ENCODE peak calls at places on chromosome 9, in seven cellular contexts. Y is lower leg skin; V is mesenchymal stem cell; M is stimulated activated CD8-positive, alpha-beta memory T cell treated with anti-CD3 and anti-CD28 coated beads, Interleukin-15, amount 100 ng/mL, for 4 hours; Z is NCI-H1417; X is cardiac muscle cell; J is endothelial cell. W is an unnamed sample.

GRCh38 chr9:96484521-96484931 is 34.6 kb downstream of the HABP4 start:
- DNase-seq in Y (no peak), V (no peak), M (no peak), Z (no peak), X (no peak), J (no peak), W (no peak)

GRCh38 chr9:133029994-133030316 is 842 bp upstream of the GTF3C5 start:
- DNase-seq in Y (no peak), V (no peak), M (no peak), Z (no peak), X (no peak), J (no peak), W (no peak)

GRCh38 chr9:127426756-127427155 is 2.6 kb downstream of the ZNF79 start:
- DNase-seq in Y (no peak), V (no peak), M (no peak), Z (no peak), X (no peak), J (no peak), W (no peak)

GRCh38 chr9:98222885-98223640 is 30.6 kb upstream of the CORO2A start:
- DNase-seq in Y (no peak), V (peak), M (no peak), Z (no peak), X (peak), J (no peak), W (peak)

GRCh38 chr9:110340306-110340705 is 2.6 kb upstream of the TXNDC8 start:
- DNase-seq in Y (no peak), V (no peak), M (no peak), Z (no peak), X (peak), J (peak), W (no peak)

GRCh38 chr9:14692918-14693861 is at the start of gene ZDHHC21:
- DNase-seq in Y (peak), V (peak), M (peak), Z (peak), X (peak), J (peak), W (peak)

GRCh38 chr9:81604306-81605153 is 84.8 kb downstream of the TLE1 start:
- DNase-seq in Y (peak), V (peak), M (no peak), Z (no peak), X (no peak), J (no peak), W (no peak)

GRCh38 chr9:120742951-120743416 is 28.7 kb upstream of the MEGF9 start:
- DNase-seq in Y (no peak), V (peak), M (no peak), Z (no peak), X (peak), J (no peak), W (no peak)

GRCh38 chr9:37423508-37423907 is 1.0 kb downstream of the GRHPR start:
- DNase-seq in Y (no peak), V (no peak), M (no peak), Z (no peak), X (no peak), J (no peak), W (no peak)

GRCh38 chr9:4828776-4829175 is 36.0 kb downstream of the RCL1 start:
- DNase-seq in Y (no peak), V (peak), M (no peak), Z (no peak), X (peak), J (no peak), W (no peak)

GRCh38 chr9:111287127-111287526 is 42.9 kb downstream of the OR2K2 start:
- DNase-seq in Y (no peak), V (peak), M (no peak), Z (no peak), X (peak), J (no peak), W (no peak)

GRCh38 chr9:77085416-77085815 is 66.0 kb downstream of the FOXB2 start:
- DNase-seq in Y (no peak), V (no peak), M (no peak), Z (no peak), X (no peak), J (no peak), W (no peak)

GRCh38 chr9:116490321-116490720 is 196.8 kb upstream of the TRIM32 start:
- DNase-seq in Y (no peak), V (peak), M (no peak), Z (no peak), X (no peak), J (no peak), W (no peak)

GRCh38 chr9:105293408-105293807 is 49.0 kb downstream of the SLC44A1 start:
- DNase-seq in Y (no peak), V (no peak), M (no peak), Z (no peak), X (no peak), J (no peak), W (no peak)

GRCh38 chr9:123008909-123009308 is 24.6 kb upstream of the GPR21 start:
- DNase-seq in Y (no peak), V (no peak), M (no peak), Z (no peak), X (no peak), J (no peak), W (no peak)

GRCh38 chr9:18427691-18428090 is 46.3 kb upstream of the ADAMTSL1 start:
- DNase-seq in Y (no peak), V (no peak), M (no peak), Z (no peak), X (no peak), J (no peak), W (no peak)

GRCh38 chr9:125650271-125650737 is 56.7 kb downstream of the MAPKAP1 start:
- DNase-seq in Y (no peak), V (peak), M (no peak), Z (no peak), X (peak), J (no peak), W (no peak)

GRCh38 chr9:90964101-90965020 is 162.7 kb downstream of the SYK start:
- DNase-seq in Y (peak), V (peak), M (no peak), Z (no peak), X (peak), J (no peak), W (no peak)

GRCh38 chr9:35350827-35351549 is 138.9 kb upstream of the RUSC2 start:
- DNase-seq in Y (no peak), V (peak), M (no peak), Z (no peak), X (peak), J (no peak), W (no peak)

GRCh38 chr9:86731511-86731993 is 215.8 kb downstream of the GAS1 start:
- DNase-seq in Y (no peak), V (no peak), M (no peak), Z (no peak), X (peak), J (no peak), W (no peak)

GRCh38 chr9:137082222-137082924 is 4.4 kb upstream of the MAN1B1 start:
- DNase-seq in Y (no peak), V (no peak), M (no peak), Z (no peak), X (no peak), J (no peak), W (no peak)

GRCh38 chr9:121369595-121370265 is at the start of gene STOM:
- DNase-seq in Y (peak), V (peak), M (peak), Z (peak), X (peak), J (no peak), W (peak)

GRCh38 chr9:116377179-116377790 is 223.7 kb downstream of the PAPPA start:
- DNase-seq in Y (no peak), V (peak), M (no peak), Z (no peak), X (peak), J (no peak), W (no peak)

GRCh38 chr9:5111696-5112095 is 73.7 kb downstream of the INSL6 start:
- DNase-seq in Y (no peak), V (no peak), M (no peak), Z (no peak), X (no peak), J (no peak), W (no peak)

GRCh38 chr9:79263666-79264460 is 307.9 kb upstream of the TLE4 start:
- DNase-seq in Y (no peak), V (peak), M (no peak), Z (peak), X (no peak), J (no peak), W (no peak)

W was measured in breast epithelium.